ENCODE peak calls at places on chromosomes 3 and 15, in eight cellular contexts. S is lower leg skin, A is tibial artery, U is WTC11, E is GM20000, Y is cardiac fibroblast, V is OCI-LY7, D is dorsolateral prefrontal cortex. K is an unnamed sample.

GRCh38 chr15:39939487-39940452 is 5.9 kb downstream of the EIF2AK4 start:
- DNase-seq in S (no peak), A (no peak), U (no peak), E (no peak), Y (no peak), V (peak; percentile 16), D (no peak), K (no peak)

GRCh38 chr3:42501321-42501680 is 1.1 kb upstream of the VIPR1 start:
- DNase-seq in S (peak; percentile 86), A (no peak), U (peak; percentile 57), E (no peak), Y (no peak), V (no peak), D (peak; percentile 7), K (peak; percentile 60)

GRCh38 chr3:144501419-144501818 is 529.8 kb downstream of the DIPK2A start:
- DNase-seq in S (no peak), A (no peak), U (no peak), E (no peak), Y (no peak), V (no peak), D (no peak), K (no peak)

GRCh38 chr3:15795563-15796308 is 2.0 kb downstream of the ANKRD28 start:
- DNase-seq in S (no peak), A (no peak), U (no peak), E (no peak), Y (peak; percentile 74), V (peak; percentile 28), D (no peak), K (no peak)

GRCh38 chr3:191329654-191330308 is 545 bp downstream of the UTS2B start:
- DNase-seq in S (peak; percentile 91), A (peak; percentile 34), U (peak; percentile 57), E (peak; percentile 42), Y (peak; percentile 63), V (peak; percentile 55), D (peak; percentile 22), K (peak; percentile 76)

GRCh38 chr3:170589113-170589512 is 3.2 kb upstream of the SLC7A14 start:
- DNase-seq in S (no peak), A (no peak), U (no peak), E (no peak), Y (no peak), V (no peak), D (no peak), K (no peak)

GRCh38 chr3:149494022-149494758 is 19.7 kb downstream of the TM4SF4 start:
- DNase-seq in S (peak; percentile 89), A (peak; percentile 60), U (peak; percentile 82), E (peak; percentile 45), Y (peak; percentile 86), V (peak; percentile 37), D (peak; percentile 62), K (peak; percentile 77)

GRCh38 chr15:51191072-51191665 is 96.5 kb upstream of the TNFAIP8L3 start:
- DNase-seq in S (no peak), A (no peak), U (no peak), E (no peak), Y (no peak), V (no peak), D (no peak), K (no peak)

GRCh38 chr3:113594066-113594465 is 61.7 kb downstream of the SIDT1 start:
- DNase-seq in S (no peak), A (no peak), U (no peak), E (no peak), Y (no peak), V (no peak), D (no peak), K (no peak)

GRCh38 chr3:100968908-100969556 is 24.2 kb downstream of the ABI3BP start:
- DNase-seq in S (no peak), A (peak; percentile 37), U (no peak), E (no peak), Y (peak; percentile 51), V (no peak), D (no peak), K (no peak)

GRCh38 chr3:113783980-113784379 is 37.1 kb downstream of the ATP6V1A start:
- DNase-seq in S (no peak), A (no peak), U (no peak), E (no peak), Y (peak; percentile 64), V (no peak), D (no peak), K (no peak)

GRCh38 chr3:88189361-88189810 is 39.6 kb downstream of the C3orf38 start:
- DNase-seq in S (no peak), A (no peak), U (no peak), E (peak; percentile 25), Y (no peak), V (no peak), D (no peak), K (no peak)

GRCh38 chr3:151391715-151392114 is 7.2 kb upstream of the P2RY12 start:
- DNase-seq in S (no peak), A (no peak), U (no peak), E (no peak), Y (no peak), V (no peak), D (no peak), K (no peak)

DNA sequence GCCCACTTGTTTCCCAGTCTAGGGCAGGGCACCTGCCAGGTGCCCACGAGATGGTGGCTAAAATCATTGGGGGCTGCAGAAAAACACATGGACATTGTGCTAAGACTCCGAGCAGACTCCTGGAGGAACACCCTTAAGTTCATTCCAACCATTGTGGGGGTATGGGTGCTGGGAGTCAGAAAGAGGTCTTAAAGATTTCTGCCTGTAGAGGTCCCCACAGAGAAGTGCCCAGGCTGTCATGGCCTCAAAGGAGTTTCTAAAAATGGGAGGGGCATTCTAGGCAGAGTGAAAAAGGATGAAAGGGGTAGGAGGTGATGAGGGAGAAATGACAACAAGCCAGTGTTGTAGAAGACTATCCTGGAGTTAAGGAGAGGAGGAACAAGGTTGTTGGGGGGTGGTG is 17.1 kb downstream of the RBP1 start:
- DNase-seq in S (peak; percentile 32), A (no peak), U (no peak), E (no peak), Y (no peak), V (no peak), D (no peak), K (peak; percentile 25)
- TF ChIP-seq CTCF in S (no peak), A (no peak), U (no peak), E (no peak), Y (no peak), V (peak; percentile 28), D (no peak), K (no peak)

GRCh38 chr3:45547202-45547701 is 47.3 kb upstream of the LIMD1 start:
- DNase-seq in S (peak; percentile 81), A (no peak), U (no peak), E (no peak), Y (no peak), V (no peak), D (no peak), K (no peak)
- TF ChIP-seq CTCF in S (no peak), A (no peak), U (no peak), E (no peak), Y (no peak), V (no peak), D (no peak), K (no peak)

GRCh38 chr15:90294601-90295269 is 29.3 kb downstream of the NGRN start:
- DNase-seq in S (peak; percentile 83), A (no peak), U (peak; percentile 33), E (no peak), Y (no peak), V (no peak), D (no peak), K (no peak)
- TF ChIP-seq CTCF in S (no peak), A (peak; percentile 37), U (no peak), E (no peak), Y (peak; percentile 17), V (no peak), D (peak; percentile 11), K (no peak)

DNA sequence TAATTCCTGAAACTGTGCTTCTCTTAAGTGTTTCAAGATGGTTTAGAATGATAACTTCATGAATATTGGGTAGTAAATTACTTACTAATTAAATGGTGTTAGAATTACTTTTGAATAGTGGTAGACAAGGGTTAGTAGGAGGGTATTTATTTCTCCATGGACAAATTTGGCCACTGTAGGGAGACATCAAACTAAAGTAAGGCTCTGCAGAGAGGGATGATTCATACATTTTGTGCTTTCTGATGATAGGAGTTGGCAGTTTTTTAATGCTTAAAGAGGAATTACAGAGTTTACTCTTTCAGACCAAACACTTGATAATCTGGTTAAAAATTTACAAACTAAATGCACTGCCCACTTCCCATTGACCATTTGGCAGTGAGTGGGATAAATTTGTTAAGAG is 127.6 kb downstream of the NAALADL2 start:
- DNase-seq in S (no peak), A (no peak), U (no peak), E (no peak), Y (peak; percentile 46), V (no peak), D (no peak), K (no peak)
- TF ChIP-seq CTCF in S (no peak), A (no peak), U (no peak), E (no peak), Y (no peak), V (no peak), D (no peak), K (no peak)

GRCh38 chr15:75185271-75186029 is 16.2 kb upstream of the C15orf39 start:
- DNase-seq in S (no peak), A (no peak), U (no peak), E (no peak), Y (no peak), V (no peak), D (no peak), K (no peak)

GRCh38 chr15:75179773-75180140 is 21.9 kb upstream of the C15orf39 start:
- DNase-seq in S (no peak), A (no peak), U (no peak), E (no peak), Y (no peak), V (no peak), D (no peak), K (no peak)

GRCh38 chr15:75178938-75179772 is 22.5 kb upstream of the C15orf39 start:
- DNase-seq in S (no peak), A (peak; percentile 19), U (no peak), E (no peak), Y (no peak), V (no peak), D (no peak), K (no peak)

GRCh38 chr15:75181780-75182179 is 19.9 kb upstream of the C15orf39 start:
- DNase-seq in S (no peak), A (no peak), U (no peak), E (no peak), Y (no peak), V (no peak), D (no peak), K (no peak)

GRCh38 chr15:75182187-75183131 is 19.2 kb upstream of the C15orf39 start:
- DNase-seq in S (no peak), A (no peak), U (peak; percentile 36), E (peak; percentile 17), Y (no peak), V (no peak), D (no peak), K (no peak)
- TF ChIP-seq CTCF in S (no peak), A (no peak), U (no peak), E (peak; percentile 0), Y (no peak), V (peak; percentile 44), D (no peak), K (peak; percentile 34)

GRCh38 chr15:31487811-31488436 is 161.3 kb downstream of the KLF13 start:
- DNase-seq in S (peak; percentile 86), A (no peak), U (no peak), E (peak; percentile 69), Y (no peak), V (peak; percentile 61), D (no peak), K (peak; percentile 32)
- TF ChIP-seq CTCF in S (no peak), A (no peak), U (no peak), E (peak; percentile 15), Y (peak; percentile 2), V (peak; percentile 71), D (no peak), K (no peak)

K was measured in type B pancreatic cell.